ENCODE peak calls at places on chromosomes 4 and X, in ten cellular contexts. A is body of pancreas; Z is heart right ventricle; T is ureter; F is cerebellum; Y is occipital lobe; B is stimulated activated CD4-positive, alpha-beta T cell treated with anti-CD3 and anti-CD28 coated beads, Interleukin-12 subunit alpha, Interleukin-12 subunit beta, amount 100 ng/mL, for 48 hours; Q is KG1; M is HCEC 1CT; E is NCI-H1092. K is an unnamed sample.

GRCh38 chrX:88284844-88285243 is 462.2 kb upstream of the CPXCR1 start:
- DNase-seq in A (peak), Z (no peak), T (no peak), F (no peak), Y (no peak), B (no peak), Q (no peak), M (no peak), E (no peak), K (no peak)

GRCh38 chrX:14083783-14084182 is 54.1 kb upstream of the GEMIN8 start:
- DNase-seq in A (no peak), Z (no peak), T (no peak), F (no peak), Y (no peak), B (no peak), Q (no peak), M (no peak), E (no peak), K (no peak)

GRCh38 chr4:89837385-89837995 is 529 bp upstream of the SNCA start:
- DNase-seq in A (no peak), Z (no peak), T (no peak), F (peak), Y (peak), B (no peak), Q (peak), M (peak), E (peak), K (no peak)

GRCh38 chrX:72029473-72030411 is 102.0 kb downstream of the RTL5 start:
- DNase-seq in A (no peak), Z (no peak), T (peak), F (no peak), Y (no peak), B (no peak), Q (no peak), M (peak), E (no peak), K (peak)

GRCh38 chr4:183772361-183772760 is 113.3 kb downstream of the TRAPPC11 start:
- DNase-seq in A (no peak), Z (no peak), T (no peak), F (no peak), Y (no peak), B (no peak), Q (no peak), M (no peak), E (no peak), K (no peak)

GRCh38 chr4:155079866-155080265 is 128.6 kb upstream of the NPY2R start:
- DNase-seq in A (no peak), Z (no peak), T (no peak), F (no peak), Y (no peak), B (no peak), Q (no peak), M (peak), E (no peak), K (no peak)

GRCh38 chrX:29841750-29842149 is 373.6 kb upstream of the MAGEB2 start:
- DNase-seq in A (no peak), Z (no peak), T (no peak), F (no peak), Y (no peak), B (no peak), Q (no peak), M (no peak), E (no peak), K (no peak)

GRCh38 chr4:165767671-165768070 is 105.4 kb upstream of the TLL1 start:
- DNase-seq in A (no peak), Z (no peak), T (no peak), F (peak), Y (no peak), B (no peak), Q (no peak), M (no peak), E (no peak), K (no peak)

GRCh38 chr4:177737387-177737965 is 295.2 kb upstream of the AGA start:
- DNase-seq in A (no peak), Z (no peak), T (no peak), F (no peak), Y (no peak), B (no peak), Q (no peak), M (peak), E (no peak), K (no peak)

GRCh38 chr4:169315530-169316306 is 45.0 kb upstream of the SH3RF1 start:
- DNase-seq in A (no peak), Z (no peak), T (no peak), F (no peak), Y (no peak), B (no peak), Q (no peak), M (peak), E (no peak), K (no peak)

GRCh38 chr4:111483375-111484169 is 661.7 kb upstream of the FAM241A start:
- DNase-seq in A (no peak), Z (no peak), T (no peak), F (no peak), Y (no peak), B (no peak), Q (no peak), M (no peak), E (no peak), K (no peak)

GRCh38 chr4:73844352-73844751 is 7.9 kb downstream of the CXCL6 start:
- DNase-seq in A (no peak), Z (no peak), T (no peak), F (no peak), Y (no peak), B (no peak), Q (no peak), M (peak), E (no peak), K (no peak)

GRCh38 chr4:158302076-158302866 is 92.0 kb downstream of the TMEM144 start:
- DNase-seq in A (no peak), Z (no peak), T (no peak), F (no peak), Y (no peak), B (no peak), Q (no peak), M (peak), E (no peak), K (no peak)

GRCh38 chrX:2351999-2352995 is 148.5 kb downstream of the DHRSX start:
- DNase-seq in A (no peak), Z (no peak), T (no peak), F (no peak), Y (no peak), B (no peak), Q (no peak), M (peak), E (no peak), K (no peak)

GRCh38 chr4:127261476-127261875 is 371.3 kb upstream of the INTU start:
- DNase-seq in A (no peak), Z (no peak), T (no peak), F (no peak), Y (no peak), B (no peak), Q (no peak), M (no peak), E (no peak), K (no peak)

GRCh38 chr4:38868055-38868965 is 704 bp downstream of the FAM114A1 start:
- DNase-seq in A (peak), Z (peak), T (peak), F (no peak), Y (no peak), B (no peak), Q (no peak), M (peak), E (no peak), K (peak)

GRCh38 chr4:150072471-150072870 is 5.8 kb upstream of the DCLK2 start:
- DNase-seq in A (no peak), Z (no peak), T (no peak), F (no peak), Y (no peak), B (no peak), Q (no peak), M (no peak), E (no peak), K (no peak)

GRCh38 chr4:138522366-138522765 is 280.2 kb upstream of the SLC7A11 start:
- DNase-seq in A (no peak), Z (no peak), T (no peak), F (no peak), Y (no peak), B (no peak), Q (peak), M (no peak), E (no peak), K (no peak)

GRCh38 chrX:37942170-37942569 is 64.2 kb upstream of the SYTL5 start:
- DNase-seq in A (no peak), Z (no peak), T (no peak), F (no peak), Y (no peak), B (no peak), Q (no peak), M (no peak), E (no peak), K (no peak)